ENCODE peak calls at places on chromosomes 6 and 20, in six cellular contexts. Z, B, H, S, V and C are unnamed samples.

GRCh38 chr6:33579828-33580714 is at the start of gene BAK1:
- DNase-seq in Z (no peak), B (peak), H (peak), S (peak), V (peak), C (peak)

GRCh38 chr6:151627689-151628444 is 134.1 kb downstream of the CCDC170 start:
- DNase-seq in Z (no peak), B (no peak), H (peak), S (peak), V (no peak), C (no peak)

GRCh38 chr20:8305449-8305978 is 173.4 kb downstream of the PLCB1 start:
- DNase-seq in Z (no peak), B (peak), H (peak), S (peak), V (peak), C (peak)

GRCh38 chr6:144265390-144265789 is 19.7 kb upstream of the UTRN start:
- DNase-seq in Z (peak), B (no peak), H (no peak), S (peak), V (no peak), C (no peak)

GRCh38 chr20:53826597-53827291 is 233.1 kb upstream of the ZNF217 start:
- DNase-seq in Z (no peak), B (no peak), H (no peak), S (no peak), V (peak), C (no peak)

GRCh38 chr6:90894285-90895144 is 307.6 kb upstream of the MAP3K7 start:
- DNase-seq in Z (no peak), B (no peak), H (no peak), S (no peak), V (no peak), C (no peak)

GRCh38 chr20:43992885-43993284 is 78.2 kb downstream of the TOX2 start:
- DNase-seq in Z (no peak), B (no peak), H (no peak), S (no peak), V (no peak), C (no peak)

GRCh38 chr20:36728986-36729385 is 16.9 kb downstream of the NDRG3 start:
- DNase-seq in Z (no peak), B (no peak), H (no peak), S (peak), V (no peak), C (no peak)

GRCh38 chr6:47290124-47290834 is 19.4 kb downstream of the TNFRSF21 start:
- DNase-seq in Z (no peak), B (no peak), H (no peak), S (no peak), V (no peak), C (no peak)

GRCh38 chr20:42714298-42715141 is 475.2 kb downstream of the PTPRT start:
- DNase-seq in Z (no peak), B (no peak), H (no peak), S (no peak), V (no peak), C (no peak)

GRCh38 chr20:53623454-53624206 is 30.0 kb upstream of the ZNF217 start:
- DNase-seq in Z (peak), B (peak), H (no peak), S (peak), V (peak), C (peak)

GRCh38 chr20:23585808-23586734 is 17.8 kb upstream of the CST9L start:
- DNase-seq in Z (no peak), B (no peak), H (no peak), S (peak), V (no peak), C (no peak)
- TF ChIP-seq POLR2AphosphoS5 in Z (no peak), B (no peak), H (no peak), S (peak), V (no peak), C (no peak)

GRCh38 chr20:6515261-6515660 is 252.2 kb upstream of the BMP2 start:
- DNase-seq in Z (no peak), B (no peak), H (no peak), S (no peak), V (no peak), C (no peak)
- TF ChIP-seq POLR2AphosphoS5 in Z (no peak), B (no peak), H (no peak), S (no peak), V (no peak), C (no peak)

GRCh38 chr20:50292324-50293243 is 102.0 kb downstream of the CEBPB start:
- DNase-seq in Z (no peak), B (peak), H (no peak), S (peak), V (peak), C (peak)
- TF ChIP-seq POLR2AphosphoS5 in Z (no peak), B (peak), H (no peak), S (peak), V (peak), C (peak)

DNA sequence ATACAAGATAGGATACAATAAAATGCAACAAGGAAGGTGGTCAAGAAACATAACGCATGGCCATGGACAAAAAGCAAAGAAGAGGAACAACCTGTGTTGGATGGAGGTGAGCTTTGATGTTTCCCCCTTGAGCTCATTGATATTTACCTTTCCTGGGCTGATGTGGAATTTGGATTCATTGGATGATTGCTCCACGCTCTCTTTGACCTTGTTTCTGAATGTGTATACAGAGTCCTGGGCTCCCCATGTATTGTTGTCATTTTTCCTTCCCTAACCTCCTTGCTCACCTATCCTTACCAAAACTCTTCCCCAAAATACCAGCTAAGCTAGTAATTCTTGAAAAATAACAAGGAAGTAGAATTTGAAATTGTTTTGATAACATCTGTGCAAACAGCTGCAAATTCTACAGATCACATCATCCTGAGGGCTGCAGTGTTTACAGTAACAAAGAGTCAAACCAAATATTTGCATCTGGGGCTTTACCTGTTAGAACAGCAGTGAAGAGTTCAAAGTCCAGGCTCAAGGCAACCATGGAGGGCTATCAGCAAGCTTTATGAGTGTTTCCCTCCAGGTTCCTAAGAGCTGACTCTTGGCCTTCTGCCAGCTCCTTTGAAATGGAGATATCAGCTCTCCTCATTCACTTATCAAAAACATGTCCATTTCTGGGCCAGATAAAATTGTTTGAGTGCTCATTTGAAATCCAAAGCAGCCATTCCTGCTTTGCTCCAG is 214.3 kb upstream of the MARCKS start:
- DNase-seq in Z (no peak), B (peak), H (no peak), S (peak), V (no peak), C (peak)
- TF ChIP-seq POLR2AphosphoS5 in Z (no peak), B (peak), H (no peak), S (peak), V (no peak), C (peak)

DNA sequence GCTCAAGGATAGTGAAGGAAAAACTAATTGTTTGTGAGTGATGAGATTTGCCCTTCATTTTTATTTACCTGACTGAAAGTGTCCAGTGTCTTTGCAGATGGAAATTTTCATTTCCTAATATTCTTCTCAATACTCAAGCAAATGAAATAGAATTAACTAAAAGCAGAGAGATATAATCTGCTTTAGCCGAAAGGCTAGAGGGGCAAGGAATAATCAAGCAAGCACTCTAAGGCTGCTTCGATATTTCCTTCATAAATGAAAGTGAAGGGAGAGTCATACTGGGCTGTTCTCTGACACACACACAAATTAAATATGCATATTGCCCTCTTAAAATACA is 47.4 kb upstream of the POPDC3 start:
- DNase-seq in Z (no peak), B (no peak), H (no peak), S (no peak), V (no peak), C (no peak)
- TF ChIP-seq POLR2AphosphoS5 in Z (no peak), B (no peak), H (no peak), S (no peak), V (no peak), C (no peak)

GRCh38 chr6:108655840-108656650 is 95.3 kb downstream of the FOXO3 start:
- DNase-seq in Z (no peak), B (no peak), H (no peak), S (peak), V (no peak), C (no peak)
- TF ChIP-seq POLR2AphosphoS5 in Z (no peak), B (peak), H (no peak), S (no peak), V (no peak), C (peak)

GRCh38 chr6:14921878-14922277 is 324.0 kb upstream of the JARID2 start:
- DNase-seq in Z (no peak), B (no peak), H (no peak), S (no peak), V (no peak), C (no peak)
- TF ChIP-seq POLR2AphosphoS5 in Z (no peak), B (no peak), H (no peak), S (no peak), V (no peak), C (no peak)

GRCh38 chr6:86871681-86872080 is 65.6 kb upstream of the HTR1E start:
- DNase-seq in Z (no peak), B (no peak), H (no peak), S (no peak), V (no peak), C (no peak)
- TF ChIP-seq POLR2AphosphoS5 in Z (no peak), B (no peak), H (no peak), S (no peak), V (no peak), C (no peak)

DNA sequence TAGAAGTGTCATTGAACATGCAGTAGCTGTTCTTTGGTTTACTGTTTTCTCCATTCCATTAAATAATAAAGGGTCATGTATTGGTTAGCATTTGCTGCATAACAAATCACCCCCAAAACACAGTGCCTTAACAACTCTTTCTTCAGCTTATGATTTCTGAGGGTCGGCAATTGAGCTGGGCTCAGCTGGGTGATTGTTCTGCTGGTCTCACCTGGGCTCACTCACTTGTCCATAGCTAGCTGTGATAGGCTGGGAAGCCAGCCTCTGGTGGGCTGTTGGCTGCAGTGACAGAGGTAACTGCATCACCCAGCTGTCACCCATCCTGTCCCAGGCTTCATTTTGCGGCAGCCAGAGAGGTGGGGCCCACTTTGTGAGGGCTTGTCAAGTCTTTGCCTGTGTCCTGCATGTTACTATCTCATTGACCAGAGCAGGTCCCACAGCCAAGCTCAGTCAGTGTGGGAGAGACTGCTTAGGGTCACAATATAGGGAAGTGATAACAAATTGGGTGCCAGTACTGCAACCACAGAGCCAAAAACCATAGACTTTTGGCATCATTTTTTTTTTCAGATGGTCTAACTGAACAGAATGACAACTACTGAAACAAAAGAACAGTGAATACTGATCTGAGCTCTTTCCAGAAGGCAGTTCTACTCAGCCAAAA is 76.9 kb downstream of the SYNDIG1 start:
- DNase-seq in Z (no peak), B (no peak), H (no peak), S (no peak), V (no peak), C (no peak)
- TF ChIP-seq POLR2AphosphoS5 in Z (no peak), B (no peak), H (no peak), S (no peak), V (no peak), C (no peak)